ENCODE peak calls at places on chromosomes 16 and 17, in five cellular contexts. R is thoracic aorta, X is GM12865, D is Peyer's patch, O is IMR-90. I is an unnamed sample.

GRCh38 chr16:68395167-68395786 is 53.0 kb downstream of the SMPD3 start:
- DNase-seq in X (no peak), O (no peak), D (no peak), R (no peak), I (no peak)

GRCh38 chr16:29753516-29753915 is 7.7 kb upstream of the C16orf54 start:
- DNase-seq in O (no peak), D (no peak), R (no peak), X (no peak), I (no peak)

GRCh38 chr16:49281843-49282642 is 405 bp upstream of the CBLN1 start:
- DNase-seq in O (peak; percentile 16), R (no peak), D (peak; percentile 85), X (peak; percentile 91), I (no peak)

GRCh38 chr16:10521681-10522274 is 58.6 kb downstream of the EMP2 start:
- DNase-seq in O (peak; percentile 68), X (peak; percentile 75), R (no peak), D (peak; percentile 80), I (no peak)

GRCh38 chr17:27532269-27533067 is 76.2 kb downstream of the KSR1 start:
- DNase-seq in O (peak; percentile 98), X (no peak), D (peak; percentile 70), R (no peak), I (no peak)

GRCh38 chr16:76345093-76345735 is 68.0 kb downstream of the CNTNAP4 start:
- DNase-seq in R (no peak), X (no peak), O (no peak), D (no peak), I (peak; percentile 15)

GRCh38 chr17:17890773-17891759 is 54.3 kb upstream of the SREBF1 start:
- DNase-seq in D (peak; percentile 75), X (peak; percentile 83), R (no peak), O (peak; percentile 72), I (no peak)

GRCh38 chr17:6775871-6776405 is at the start of gene FBXO39:
- DNase-seq in X (no peak), D (no peak), O (no peak), R (no peak), I (no peak)

GRCh38 chr17:83185023-83186002 is 105.9 kb downstream of the METRNL start:
- DNase-seq in D (peak; percentile 30), O (no peak), X (no peak), R (no peak), I (no peak)

GRCh38 chr16:47059991-47060390 is 83.8 kb downstream of the NETO2 start:
- DNase-seq in R (no peak), O (no peak), X (no peak), D (no peak), I (no peak)

GRCh38 chr16:23679274-23679985 is 741 bp downstream of the PLK1 start:
- DNase-seq in O (peak; percentile 57), R (no peak), X (peak; percentile 57), D (peak; percentile 51), I (no peak)

GRCh38 chr17:41678411-41678906 is 10.2 kb upstream of the EIF1 start:
- DNase-seq in O (peak; percentile 9), D (no peak), R (no peak), X (peak; percentile 78), I (peak; percentile 70)

GRCh38 chr17:17032131-17032692 is 10.0 kb upstream of the MPRIP start:
- DNase-seq in R (no peak), D (no peak), X (no peak), O (peak; percentile 89), I (no peak)

GRCh38 chr17:21814776-21815175 is 122.5 kb downstream of the KCNJ18 start:
- DNase-seq in X (no peak), O (no peak), D (peak; percentile 41), R (no peak), I (no peak)

GRCh38 chr17:1999557-2000251 is 25.4 kb downstream of the RTN4RL1 start:
- DNase-seq in R (no peak), X (no peak), O (peak; percentile 19), D (peak; percentile 76), I (no peak)

GRCh38 chr17:29237476-29238132 is 9.1 kb upstream of the CRYBA1 start:
- DNase-seq in R (no peak), O (peak; percentile 80), X (no peak), D (no peak), I (no peak)

GRCh38 chr17:78394209-78394608 is 15.8 kb downstream of the PGS1 start:
- DNase-seq in X (no peak), R (no peak), O (no peak), D (no peak), I (no peak)

GRCh38 chr16:86952769-86953168 is 364.4 kb downstream of the C16orf95 start:
- DNase-seq in X (no peak), R (no peak), D (no peak), O (peak; percentile 61), I (no peak)

GRCh38 chr17:28407974-28408306 is 1.9 kb upstream of the SLC46A1 start:
- DNase-seq in R (no peak), X (no peak), O (no peak), D (no peak), I (no peak)

GRCh38 chr16:1327619-1327947 is 5.9 kb upstream of the BAIAP3 start:
- DNase-seq in X (no peak), R (no peak), O (no peak), D (no peak), I (no peak)

GRCh38 chr16:1326380-1326779 is 7.1 kb upstream of the BAIAP3 start:
- DNase-seq in X (peak; percentile 58), D (no peak), R (no peak), O (no peak), I (no peak)

GRCh38 chr16:1325673-1326371 is 7.6 kb upstream of the BAIAP3 start:
- DNase-seq in R (no peak), O (no peak), D (no peak), X (no peak), I (no peak)

GRCh38 chr16:1325261-1325660 is 8.2 kb upstream of the BAIAP3 start:
- DNase-seq in R (no peak), X (no peak), D (no peak), O (no peak), I (no peak)

DNA sequence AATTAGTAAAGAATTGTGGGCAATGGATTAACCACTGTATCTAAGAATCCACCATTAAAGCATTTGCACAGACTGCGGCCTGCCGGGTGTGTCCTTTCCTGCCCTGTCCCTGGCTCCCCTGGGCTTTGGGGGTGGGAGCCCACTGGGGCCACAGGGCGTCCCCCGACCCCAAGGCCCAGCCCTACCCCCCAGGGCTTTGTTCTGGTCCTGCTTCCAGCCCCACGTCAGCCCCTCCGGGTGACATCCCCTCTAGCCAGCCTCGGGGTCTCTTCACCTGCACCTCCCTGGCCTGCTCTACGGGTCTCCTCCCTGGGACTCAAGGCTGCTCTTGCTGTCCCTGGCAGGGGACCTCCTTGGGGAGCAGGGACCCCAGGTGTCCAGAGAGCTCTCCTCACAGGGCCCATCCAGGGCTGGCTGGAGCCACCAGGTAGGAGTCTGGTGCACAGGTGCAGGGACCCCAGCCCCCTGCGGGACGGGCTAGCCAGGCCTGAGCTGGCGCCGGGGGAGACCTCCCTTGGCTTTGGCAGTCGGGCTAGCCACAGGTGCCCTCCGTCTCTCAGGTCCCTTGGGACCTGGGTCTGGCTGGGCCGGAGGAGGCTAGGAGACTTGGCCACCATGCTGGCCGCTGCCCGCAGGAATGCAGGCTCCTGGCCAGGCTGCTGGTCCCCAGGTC is 6.4 kb upstream of the BAIAP3 start:
- DNase-seq in X (no peak), D (no peak), O (no peak), R (no peak), I (no peak)
- H3K4me3 ChIP-seq in X (no peak overlapping the region), D (no peak overlapping the region), O (no peak overlapping the region), R (no peak overlapping the region), I (no peak overlapping the region)

GRCh38 chr17:43695968-43696865 is 34.5 kb upstream of the MEOX1 start:
- DNase-seq in D (no peak), R (peak; percentile 32), O (peak; percentile 20), X (no peak), I (no peak)
- TF ChIP-seq CTCF in D (no peak), R (no peak), O (no peak), X (no peak), I (no peak)

GRCh38 chr17:58329035-58329807 is 626 bp upstream of the TSPOAP1 start:
- DNase-seq in D (peak; percentile 83), O (no peak), R (no peak), X (peak; percentile 99), I (no peak)
- H3K4me3 ChIP-seq in D (peak overlapping the region; percentile 39), O (no peak overlapping the region), R (peak overlapping the region; percentile 33), X (peak overlapping the region; percentile 94), I (no peak overlapping the region)

GRCh38 chr17:63845509-63845908 is 3.0 kb upstream of the SMARCD2 start:
- DNase-seq in O (no peak), R (no peak), D (no peak), X (no peak), I (no peak)

GRCh38 chr17:63850401-63850800 is 7.9 kb upstream of the SMARCD2 start:
- DNase-seq in R (no peak), X (no peak), O (no peak), D (no peak), I (no peak)

GRCh38 chr17:63847525-63848249 is 5.2 kb upstream of the SMARCD2 start:
- DNase-seq in O (no peak), X (no peak), D (no peak), R (no peak), I (no peak)

GRCh38 chr17:63853260-63853659 is 10.8 kb upstream of the SMARCD2 start:
- DNase-seq in O (no peak), R (no peak), X (no peak), D (peak; percentile 4), I (no peak)

GRCh38 chr17:63848834-63849689 is 6.6 kb upstream of the SMARCD2 start:
- DNase-seq in D (peak; percentile 94), O (peak; percentile 80), R (peak; percentile 90), X (peak; percentile 96), I (no peak)
- TF ChIP-seq CTCF in D (peak; percentile 51), O (peak; percentile 60), R (peak; percentile 66), X (peak; percentile 75), I (peak; percentile 55)

GRCh38 chr17:3907483-3908216 is 8.6 kb downstream of the P2RX1 start:
- DNase-seq in O (no peak), X (no peak), R (no peak), D (no peak), I (no peak)

GRCh38 chr17:3912827-3913226 is 3.4 kb downstream of the P2RX1 start:
- DNase-seq in X (no peak), D (no peak), R (no peak), O (no peak), I (no peak)

GRCh38 chr17:3909257-3909656 is 7.0 kb downstream of the P2RX1 start:
- DNase-seq in X (no peak), D (no peak), R (no peak), O (no peak), I (no peak)

GRCh38 chr17:3911271-3912053 is 4.8 kb downstream of the P2RX1 start:
- DNase-seq in D (peak; percentile 92), R (no peak), O (no peak), X (peak; percentile 94), I (no peak)

GRCh38 chr17:3910420-3911270 is 5.6 kb downstream of the P2RX1 start:
- DNase-seq in R (no peak), D (no peak), X (no peak), O (no peak), I (no peak)
- H3K4me3 ChIP-seq in R (no peak overlapping the region), D (no peak overlapping the region), X (no peak overlapping the region), O (no peak overlapping the region), I (no peak overlapping the region)

I was measured in epithelial cell of proximal tubule.